ENCODE peak calls at places on chromosomes 3 and 15, in eight cellular contexts. S is IMR-90, N is endodermal cell, X is ascending aorta, U is tibial artery, Z is stomach, A is hepatocyte, P is ovary. M is an unnamed sample. For H3K36me3, the result is how much of the 10 kb centered on the place peaks cover.

GRCh38 chr3:106068386-106068785 is 199.6 kb upstream of the CBLB start:
- DNase-seq in S (no peak), N (no peak), X (no peak), U (no peak), Z (no peak), A (no peak), P (peak), M (no peak)

GRCh38 chr3:29747991-29748390 is 467.1 kb downstream of the RBMS3 start:
- DNase-seq in S (no peak), N (no peak), X (no peak), U (no peak), Z (no peak), A (no peak), P (no peak), M (no peak)

GRCh38 chr15:34239151-34239761 is 14.4 kb downstream of the EMC4 start:
- DNase-seq in S (peak), N (no peak), X (no peak), U (no peak), Z (no peak), A (no peak), P (no peak), M (no peak)

GRCh38 chr15:56832125-56832524 is 86.3 kb upstream of the TCF12 start:
- DNase-seq in S (no peak), N (no peak), X (peak), U (peak), Z (peak), A (peak), P (no peak), M (no peak)

GRCh38 chr3:11499144-11499543 is 144.6 kb downstream of the VGLL4 start:
- DNase-seq in S (peak), N (no peak), X (no peak), U (no peak), Z (no peak), A (no peak), P (no peak), M (no peak)

GRCh38 chr3:116561529-116561928 is 116.2 kb upstream of the LSAMP start:
- DNase-seq in S (no peak), N (no peak), X (no peak), U (no peak), Z (no peak), A (no peak), P (no peak), M (no peak)

GRCh38 chr15:71325461-71325860 is 210.2 kb downstream of the THSD4 start:
- DNase-seq in S (peak), N (no peak), X (no peak), U (no peak), Z (no peak), A (no peak), P (no peak), M (no peak)

GRCh38 chr3:99325407-99325806 is 313.0 kb upstream of the COL8A1 start:
- DNase-seq in S (peak), N (no peak), X (no peak), U (no peak), Z (no peak), A (no peak), P (no peak), M (no peak)

GRCh38 chr3:161914703-161915102 is 418.1 kb downstream of the OTOL1 start:
- DNase-seq in S (peak), N (peak), X (no peak), U (no peak), Z (no peak), A (peak), P (no peak), M (no peak)

GRCh38 chr3:64650710-64651109 is 37.1 kb downstream of the ADAMTS9 start:
- DNase-seq in S (peak), N (peak), X (no peak), U (no peak), Z (no peak), A (no peak), P (no peak), M (no peak)

GRCh38 chr3:171407746-171408145 is 52.5 kb downstream of the TNIK start:
- DNase-seq in S (peak), N (no peak), X (no peak), U (no peak), Z (no peak), A (no peak), P (no peak), M (no peak)

GRCh38 chr15:26891448-26891881 is 24.6 kb downstream of the GABRA5 start:
- DNase-seq in S (peak), N (peak), X (no peak), U (no peak), Z (peak), A (peak), P (no peak), M (no peak)

GRCh38 chr15:79265987-79266579 is 16.4 kb upstream of the ANKRD34C start:
- DNase-seq in S (no peak), N (no peak), X (no peak), U (no peak), Z (no peak), A (no peak), P (no peak), M (no peak)

GRCh38 chr3:4503050-4503449 is 9.9 kb downstream of the ITPR1 start:
- DNase-seq in S (no peak), N (no peak), X (no peak), U (no peak), Z (no peak), A (no peak), P (no peak), M (no peak)

GRCh38 chr3:4507010-4507596 is 14.0 kb downstream of the ITPR1 start:
- DNase-seq in S (peak), N (no peak), X (no peak), U (no peak), Z (no peak), A (no peak), P (no peak), M (no peak)

GRCh38 chr3:4505688-4506558 is 12.8 kb downstream of the ITPR1 start:
- DNase-seq in S (no peak), N (no peak), X (no peak), U (no peak), Z (no peak), A (no peak), P (no peak), M (no peak)

GRCh38 chr3:4506559-4507009 is 13.4 kb downstream of the ITPR1 start:
- DNase-seq in S (no peak), N (no peak), X (no peak), U (no peak), Z (no peak), A (no peak), P (no peak), M (no peak)

GRCh38 chr3:4504340-4505261 is 11.5 kb downstream of the ITPR1 start:
- DNase-seq in S (no peak), N (no peak), X (no peak), U (no peak), Z (no peak), A (no peak), P (no peak), M (no peak)
- H3K4me3 ChIP-seq in S (peak), N (no peak), X (peak), U (peak), Z (peak), A (no peak), P (peak), M (peak)

GRCh38 chr3:47420044-47420430 is 39.2 kb downstream of the PTPN23 start:
- DNase-seq in S (no peak), N (no peak), X (no peak), U (no peak), Z (no peak), A (no peak), P (no peak), M (no peak)

GRCh38 chr3:47421741-47422649 is 41.2 kb downstream of the PTPN23 start:
- DNase-seq in S (no peak), N (peak), X (no peak), U (no peak), Z (peak), A (no peak), P (peak), M (no peak)

GRCh38 chr3:47422743-47423142 is 41.9 kb downstream of the PTPN23 start:
- DNase-seq in S (no peak), N (no peak), X (no peak), U (no peak), Z (no peak), A (no peak), P (no peak), M (no peak)

GRCh38 chr3:47419083-47420043 is 38.5 kb downstream of the PTPN23 start:
- DNase-seq in S (no peak), N (no peak), X (no peak), U (no peak), Z (no peak), A (no peak), P (no peak), M (no peak)

DNA sequence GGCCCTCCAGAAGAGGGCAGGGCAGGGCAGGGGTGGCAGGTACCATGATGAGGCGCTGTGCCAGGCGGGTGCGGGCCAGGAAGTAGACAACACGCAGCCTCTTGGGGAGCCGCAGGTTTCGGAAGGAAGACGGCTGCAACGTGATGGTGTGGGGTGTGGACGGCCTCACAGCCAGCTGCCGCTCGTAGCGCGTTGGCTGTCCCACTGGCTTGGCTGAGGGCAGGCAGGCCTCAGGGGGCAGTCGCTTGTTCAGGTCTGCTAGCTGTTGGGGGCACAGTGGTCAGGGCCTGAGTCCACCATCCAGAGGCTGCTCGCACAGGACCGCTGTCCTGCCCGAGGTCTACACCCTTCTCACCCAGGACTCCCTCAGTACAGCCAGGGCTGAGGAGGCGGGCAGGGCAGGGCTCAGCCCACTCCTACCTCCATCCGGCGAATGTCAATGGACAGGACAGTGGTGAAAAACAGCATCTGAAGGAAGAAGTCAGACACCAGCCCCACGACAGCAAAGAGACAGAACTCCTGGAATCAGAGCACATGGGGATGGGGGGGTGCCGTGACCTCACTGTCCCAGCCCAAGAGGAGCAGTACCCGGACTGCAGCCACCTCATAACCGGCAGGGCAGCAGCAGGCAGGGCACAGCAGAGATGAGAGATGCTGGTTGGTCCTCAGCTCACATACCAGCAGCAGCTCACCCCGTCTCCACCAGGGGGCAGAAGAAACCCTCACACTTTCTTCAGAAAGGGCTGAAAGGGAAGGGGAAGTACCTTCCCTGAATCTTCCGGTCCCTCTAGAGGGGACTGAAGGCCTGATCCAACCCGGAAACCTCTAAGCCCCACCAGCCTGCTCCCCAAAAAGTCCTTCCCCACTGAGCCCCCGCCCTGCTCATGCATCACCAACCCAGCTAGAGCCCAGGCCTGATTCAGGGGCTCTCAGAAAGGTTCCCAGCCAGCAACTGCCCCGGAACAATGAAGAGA is 40.0 kb downstream of the PTPN23 start:
- DNase-seq in S (peak), N (peak), X (peak), U (peak), Z (peak), A (peak), P (peak), M (peak)
- H3K36me3 ChIP-seq in S (under half), N (under half), X (under half), U (half or more), Z (half or more), A (under half), P (under half), M (under half)

GRCh38 chr15:92611995-92612745 is 43.4 kb downstream of the FAM174B start:
- DNase-seq in S (no peak), N (no peak), X (no peak), U (peak), Z (no peak), A (no peak), P (no peak), M (no peak)
- H3K4me3 ChIP-seq in S (no peak), N (no peak), X (no peak), U (no peak), Z (no peak), A (no peak), P (no peak), M (no peak)

GRCh38 chr3:42224178-42224577 is 41.8 kb downstream of the CCK start:
- DNase-seq in S (no peak), N (peak), X (no peak), U (no peak), Z (no peak), A (no peak), P (no peak), M (no peak)

GRCh38 chr3:42225486-42226363 is 40.3 kb downstream of the CCK start:
- DNase-seq in S (no peak), N (no peak), X (no peak), U (no peak), Z (no peak), A (no peak), P (no peak), M (no peak)

GRCh38 chr3:42220436-42220835 is 45.5 kb downstream of the CCK start:
- DNase-seq in S (no peak), N (peak), X (no peak), U (no peak), Z (no peak), A (no peak), P (no peak), M (no peak)

GRCh38 chr3:42224658-42225421 is 41.1 kb downstream of the CCK start:
- DNase-seq in S (peak), N (peak), X (no peak), U (no peak), Z (no peak), A (no peak), P (no peak), M (no peak)

GRCh38 chr3:42222942-42223693 is 42.9 kb downstream of the CCK start:
- DNase-seq in S (no peak), N (peak), X (no peak), U (no peak), Z (no peak), A (no peak), P (no peak), M (no peak)
- H3K36me3 ChIP-seq in S (under half), N (under half), X (under half), U (half or more), Z (half or more), A (under half), P (under half), M (under half)

GRCh38 chr15:37056168-37056893 is 44.0 kb downstream of the MEIS2 start:
- DNase-seq in S (no peak), N (no peak), X (no peak), U (no peak), Z (no peak), A (no peak), P (no peak), M (no peak)
- H3K4me3 ChIP-seq in S (no peak), N (no peak), X (no peak), U (no peak), Z (no peak), A (no peak), P (no peak), M (no peak)